ENCODE peak calls at places on chromosomes 12 and 14, in ten cellular contexts. N is CD8-positive, alpha-beta T cell; Q is transverse colon; E is neuronal stem cell; M is ovary; R is left ventricle myocardium inferior; D is mammary epithelial cell; P is aorta; Z is stomach; L is mesenchymal stem cell. V is an unnamed sample.

GRCh38 chr14:93410021-93410420 is 20.7 kb upstream of the UNC79 start:
- DNase-seq in Q (no peak), P (no peak), R (no peak), N (no peak), M (no peak), L (no peak), E (no peak), D (no peak), Z (no peak), V (no peak)

GRCh38 chr12:119176267-119177055 is 2.3 kb upstream of the HSPB8 start:
- DNase-seq in Z (peak; percentile 78), D (peak; percentile 55), R (peak; percentile 90), Q (peak; percentile 81), E (no peak), P (peak; percentile 96), L (peak; percentile 95), M (peak; percentile 89), N (no peak), V (peak; percentile 84)

GRCh38 chr14:101219896-101220703 is 316.6 kb upstream of the RTL1 start:
- DNase-seq in E (no peak), P (no peak), Z (peak; percentile 25), Q (no peak), D (no peak), L (no peak), N (no peak), M (no peak), R (no peak), V (no peak)

GRCh38 chr14:70885343-70886014 is 21.8 kb upstream of the PCNX1 start:
- DNase-seq in R (no peak), E (no peak), Q (no peak), L (no peak), Z (no peak), P (no peak), D (no peak), N (no peak), M (no peak), V (no peak)

GRCh38 chr12:57133916-57134315 is 5.6 kb downstream of the LRP1 start:
- DNase-seq in N (no peak), Z (no peak), R (peak; percentile 78), Q (peak; percentile 7), D (no peak), L (no peak), P (peak; percentile 66), M (no peak), E (no peak), V (no peak)

GRCh38 chr12:50221228-50222008 is 54.2 kb upstream of the CERS5 start:
- DNase-seq in P (no peak), D (peak; percentile 66), Q (no peak), L (peak; percentile 93), R (no peak), M (no peak), N (no peak), Z (no peak), E (peak; percentile 21), V (no peak)

GRCh38 chr14:25406818-25407217 is 356.9 kb upstream of the STXBP6 start:
- DNase-seq in M (no peak), Z (no peak), Q (peak; percentile 41), D (peak; percentile 8), E (peak; percentile 56), L (no peak), P (no peak), R (no peak), N (no peak), V (no peak)

GRCh38 chr14:67940894-67941455 is 121.4 kb downstream of the RAD51B start:
- DNase-seq in P (no peak), L (peak; percentile 61), N (no peak), Q (no peak), E (peak; percentile 14), D (peak; percentile 57), M (no peak), Z (peak; percentile 40), R (no peak), V (no peak)

GRCh38 chr12:95141305-95141704 is 67.9 kb upstream of the NR2C1 start:
- DNase-seq in Z (no peak), P (no peak), R (no peak), M (no peak), L (no peak), Q (no peak), E (no peak), N (no peak), D (no peak), V (no peak)

GRCh38 chr12:95146767-95147166 is 70.5 kb downstream of the FGD6 start:
- DNase-seq in L (no peak), Q (no peak), P (no peak), N (no peak), M (no peak), D (no peak), R (no peak), E (no peak), Z (no peak), V (no peak)

GRCh38 chr12:95143784-95144205 is 70.4 kb upstream of the NR2C1 start:
- DNase-seq in M (no peak), Z (no peak), L (peak; percentile 33), E (no peak), P (no peak), R (no peak), D (no peak), Q (no peak), N (no peak), V (no peak)

GRCh38 chr12:95147836-95148235 is 69.4 kb downstream of the FGD6 start:
- DNase-seq in Q (no peak), E (no peak), R (no peak), D (peak; percentile 76), N (no peak), L (no peak), P (no peak), Z (no peak), M (no peak), V (no peak)

GRCh38 chr12:95142752-95143151 is 69.3 kb upstream of the NR2C1 start:
- DNase-seq in E (no peak), L (no peak), P (no peak), N (no peak), Q (no peak), R (no peak), M (no peak), D (no peak), Z (no peak), V (no peak)
- H3K4me1 ChIP-seq in E (peaks cover 25% of the 10 kb centered on the region), L (peaks cover 2% of the 10 kb centered on the region), P (no peaks in the 10 kb centered on the region), N (no peaks in the 10 kb centered on the region), Q (peaks cover 8% of the 10 kb centered on the region), R (peaks cover 28% of the 10 kb centered on the region), M (peaks cover 2% of the 10 kb centered on the region), D (no peaks in the 10 kb centered on the region), Z (peaks cover 15% of the 10 kb centered on the region), V (peaks cover 23% of the 10 kb centered on the region)

DNA sequence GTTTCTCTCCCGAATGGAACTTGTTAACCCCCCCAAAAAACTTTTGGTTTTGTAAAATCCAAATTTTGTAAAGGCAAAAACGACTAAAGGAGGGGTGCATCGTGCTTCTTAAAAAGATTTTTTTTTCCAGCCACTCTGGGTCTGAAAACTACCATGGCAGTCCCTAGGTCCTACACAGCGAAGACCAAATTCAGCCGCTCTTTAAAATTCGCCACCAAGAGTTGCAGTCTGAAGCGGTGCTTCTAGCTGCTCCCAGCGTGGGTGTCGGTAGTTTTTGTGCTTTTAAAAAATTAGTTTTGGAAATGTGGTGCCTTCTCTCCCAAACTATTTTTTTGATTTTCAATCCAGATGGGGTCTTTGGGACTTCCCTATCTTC is 890 bp upstream of the GSC start:
- DNase-seq in Q (no peak), M (no peak), Z (no peak), D (no peak), R (no peak), P (no peak), E (no peak), L (no peak), N (no peak), V (no peak)
- H3K27me3 ChIP-seq in Q (peaks cover 100% of the 10 kb centered on the region), M (peaks cover 11% of the 10 kb centered on the region), Z (peaks cover 97% of the 10 kb centered on the region), D (peaks cover 80% of the 10 kb centered on the region), R (peaks cover 100% of the 10 kb centered on the region), P (peaks cover 6% of the 10 kb centered on the region), E (peaks cover 75% of the 10 kb centered on the region), L (peaks cover 13% of the 10 kb centered on the region), N (peaks cover 34% of the 10 kb centered on the region), V (peaks cover 100% of the 10 kb centered on the region)

DNA sequence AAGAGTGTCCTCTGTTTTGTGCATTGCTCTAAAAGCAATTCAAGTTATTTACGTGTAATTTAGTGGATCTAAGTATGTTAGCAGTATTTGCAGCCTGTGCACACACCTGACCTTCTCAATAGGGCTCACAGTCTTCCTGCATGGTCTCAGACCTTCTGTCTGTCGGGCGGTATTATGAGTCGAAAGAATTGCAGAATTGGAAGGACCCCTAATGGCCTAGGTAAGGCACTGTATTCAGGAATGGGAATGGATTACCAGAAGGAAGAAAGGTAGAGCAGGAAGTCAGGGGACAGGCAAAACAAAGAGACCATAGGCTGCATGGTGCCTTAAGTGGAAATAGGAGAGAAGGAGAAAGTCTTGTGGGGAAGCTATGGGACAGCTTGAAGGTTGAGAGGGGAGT is 341.6 kb downstream of the VRK1 start:
- DNase-seq in P (no peak), Z (no peak), M (no peak), L (no peak), R (no peak), D (no peak), E (peak; percentile 5), N (no peak), Q (no peak), V (no peak)
- H3K4me1 ChIP-seq in P (no peaks in the 10 kb centered on the region), Z (no peaks in the 10 kb centered on the region), M (no peaks in the 10 kb centered on the region), L (no peaks in the 10 kb centered on the region), R (no peaks in the 10 kb centered on the region), D (no peaks in the 10 kb centered on the region), E (no peaks in the 10 kb centered on the region), N (no peaks in the 10 kb centered on the region), Q (no peaks in the 10 kb centered on the region), V (no peaks in the 10 kb centered on the region)

GRCh38 chr12:108177131-108177530 is 48.0 kb downstream of the WSCD2 start:
- DNase-seq in M (no peak), E (no peak), Z (no peak), L (no peak), P (no peak), Q (no peak), N (no peak), R (no peak), D (no peak), V (no peak)

GRCh38 chr12:108176292-108176691 is 47.2 kb downstream of the WSCD2 start:
- DNase-seq in Z (no peak), Q (no peak), E (no peak), L (no peak), N (no peak), D (no peak), R (no peak), P (no peak), M (no peak), V (no peak)

GRCh38 chr12:108179305-108179704 is 50.2 kb downstream of the WSCD2 start:
- DNase-seq in N (no peak), E (no peak), P (no peak), Z (no peak), M (no peak), L (no peak), Q (no peak), R (no peak), D (no peak), V (no peak)

GRCh38 chr12:108181095-108181454 is 52.0 kb downstream of the WSCD2 start:
- DNase-seq in L (no peak), P (no peak), N (no peak), R (no peak), Z (no peak), Q (no peak), E (no peak), D (no peak), M (no peak), V (no peak)

DNA sequence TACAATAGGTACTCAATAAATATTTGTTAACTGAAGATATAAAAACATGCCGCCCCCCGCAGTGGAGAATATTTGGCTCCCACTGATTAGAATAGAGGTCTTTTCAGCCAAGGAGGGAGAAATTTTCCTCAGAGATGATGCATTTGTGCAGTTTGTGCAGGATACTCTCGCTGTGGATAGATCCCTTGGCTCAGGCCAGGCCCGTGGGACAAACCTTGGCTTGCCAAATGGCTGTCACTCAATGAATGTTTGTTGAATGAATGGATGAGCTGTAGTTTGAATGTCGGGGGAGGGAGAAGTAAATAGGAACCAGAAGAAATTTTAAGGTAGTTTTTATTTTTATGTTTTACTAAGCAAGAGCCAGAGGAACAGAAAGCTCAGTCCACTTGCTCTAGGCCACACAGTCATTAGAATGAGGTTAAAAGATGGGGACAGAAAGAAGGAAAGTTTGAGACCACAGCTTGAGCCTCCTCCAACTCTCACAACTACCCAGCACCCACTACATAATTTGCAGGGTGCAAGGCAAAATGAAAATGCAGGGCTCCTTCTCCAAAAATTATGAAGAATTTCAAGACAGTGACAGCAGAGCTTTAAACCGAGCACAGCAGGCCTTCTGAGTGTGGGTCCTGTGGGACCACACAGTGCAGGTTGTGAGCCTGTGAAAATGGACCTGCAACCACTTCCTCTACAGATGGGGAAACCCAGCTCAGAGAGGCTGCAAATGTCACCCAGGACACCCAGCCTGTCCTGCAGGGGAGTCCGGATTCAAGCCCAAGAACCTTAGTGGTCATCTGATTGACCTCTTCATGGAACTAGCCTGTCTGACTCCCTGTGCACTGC is 51.4 kb downstream of the WSCD2 start:
- DNase-seq in L (no peak), E (no peak), Q (no peak), P (no peak), N (no peak), M (no peak), Z (no peak), D (no peak), R (no peak), V (no peak)
- H3K27me3 ChIP-seq in L (peaks cover 11% of the 10 kb centered on the region), E (no peaks in the 10 kb centered on the region), Q (no peaks in the 10 kb centered on the region), P (no peaks in the 10 kb centered on the region), N (no peaks in the 10 kb centered on the region), M (no peaks in the 10 kb centered on the region), Z (no peaks in the 10 kb centered on the region), D (no peaks in the 10 kb centered on the region), R (peaks cover 5% of the 10 kb centered on the region), V (no peaks in the 10 kb centered on the region)

V was measured in lower lobe of right lung.